ENCODE peak calls at places on chromosome 4, in ten cellular contexts. F, L, U, X, E, I, R, Y, K and O are unnamed samples.

GRCh38 chr4:98522603-98523395 is 135.6 kb downstream of the TSPAN5 start:
- DNase-seq in Y (no peak), E (peak; percentile 83), U (no peak), K (no peak), X (no peak), L (no peak), F (no peak), I (peak; percentile 75), R (no peak), O (no peak)

GRCh38 chr4:63717384-63717783 is 691.9 kb downstream of the TECRL start:
- DNase-seq in I (peak; percentile 9), L (peak; percentile 46), Y (no peak), R (no peak), U (no peak), K (no peak), E (peak; percentile 48), X (peak; percentile 3), F (no peak), O (no peak)

GRCh38 chr4:142369141-142369540 is 477.0 kb downstream of the INPP4B start:
- DNase-seq in I (peak; percentile 18), K (no peak), X (no peak), U (no peak), R (no peak), L (no peak), E (no peak), Y (no peak), F (no peak), O (no peak)

GRCh38 chr4:110621839-110622751 is 782 bp downstream of the PITX2 start:
- DNase-seq in R (no peak), X (no peak), L (peak; percentile 66), Y (peak; percentile 31), I (no peak), F (no peak), K (no peak), E (no peak), U (no peak), O (peak; percentile 29)

GRCh38 chr4:8665406-8666360 is 73.1 kb downstream of the CPZ start:
- DNase-seq in L (no peak), U (no peak), K (no peak), X (no peak), E (no peak), I (no peak), R (no peak), F (no peak), Y (no peak), O (no peak)

GRCh38 chr4:11805837-11806236 is 377.1 kb upstream of the HS3ST1 start:
- DNase-seq in E (peak; percentile 86), K (no peak), L (peak; percentile 46), X (no peak), F (peak; percentile 10), U (no peak), Y (no peak), R (no peak), I (peak; percentile 88), O (no peak)

GRCh38 chr4:113657834-113658233 is 103.7 kb downstream of the CAMK2D start:
- DNase-seq in K (no peak), I (no peak), U (no peak), F (no peak), X (no peak), L (no peak), Y (no peak), R (no peak), E (no peak), O (no peak)

GRCh38 chr4:125070869-125071268 is 243.9 kb upstream of the FAT4 start:
- DNase-seq in F (no peak), I (no peak), X (no peak), U (no peak), E (no peak), K (no peak), Y (peak; percentile 66), R (no peak), L (peak; percentile 6), O (no peak)

GRCh38 chr4:38131371-38132139 is 171.4 kb downstream of the PTTG2 start:
- DNase-seq in X (no peak), R (no peak), K (no peak), F (peak; percentile 35), I (peak; percentile 39), L (peak; percentile 80), E (peak; percentile 52), U (no peak), Y (peak; percentile 70), O (no peak)

GRCh38 chr4:10003666-10004065 is 17.6 kb downstream of the SLC2A9 start:
- DNase-seq in F (no peak), K (no peak), L (no peak), R (no peak), X (no peak), I (no peak), U (no peak), E (no peak), Y (no peak), O (no peak)

GRCh38 chr4:128818442-128818841 is 8.9 kb downstream of the JADE1 start:
- DNase-seq in R (no peak), L (no peak), X (no peak), U (no peak), K (no peak), E (no peak), Y (no peak), I (no peak), F (no peak), O (no peak)
- H3K4me3 ChIP-seq in R (no peak overlapping the region), L (peak overlapping the region; percentile 14), X (no peak overlapping the region), U (no peak overlapping the region), K (no peak overlapping the region), E (no peak overlapping the region), Y (no peak overlapping the region), I (no peak overlapping the region), F (no peak overlapping the region), O (no peak overlapping the region)

GRCh38 chr4:167233523-167234387 is 539 bp downstream of the SPOCK3 start:
- DNase-seq in F (no peak), U (no peak), Y (peak; percentile 54), E (peak; percentile 11), L (peak; percentile 41), R (no peak), I (peak; percentile 8), K (no peak), X (peak; percentile 51), O (peak; percentile 16)

GRCh38 chr4:167234388-167234881 is at the start of gene SPOCK3:
- DNase-seq in R (peak; percentile 44), K (peak; percentile 21), F (no peak), E (peak; percentile 48), L (peak; percentile 71), U (no peak), X (peak; percentile 61), Y (peak; percentile 78), I (peak; percentile 52), O (peak; percentile 32)

GRCh38 chr4:167238226-167238625 is 3.9 kb upstream of the SPOCK3 start:
- DNase-seq in K (no peak), F (no peak), Y (no peak), I (no peak), X (no peak), L (no peak), E (no peak), R (no peak), U (no peak), O (no peak)

GRCh38 chr4:167230744-167231143 is 3.5 kb downstream of the SPOCK3 start:
- DNase-seq in Y (no peak), X (no peak), L (no peak), K (no peak), I (no peak), E (no peak), F (no peak), R (no peak), U (no peak), O (no peak)

GRCh38 chr4:167232805-167233522 is 1.3 kb downstream of the SPOCK3 start:
- DNase-seq in I (no peak), Y (no peak), U (no peak), L (peak; percentile 40), F (no peak), E (no peak), K (no peak), R (no peak), X (no peak), O (no peak)
- H3K4me3 ChIP-seq in I (peak overlapping the region; percentile 80), Y (no peak overlapping the region), U (no peak overlapping the region), L (peak overlapping the region; percentile 76), F (no peak overlapping the region), E (no peak overlapping the region), K (no peak overlapping the region), R (peak overlapping the region; percentile 48), X (no peak overlapping the region), O (no peak overlapping the region)

GRCh38 chr4:137203601-137204000 is 328.7 kb downstream of the PCDH18 start:
- DNase-seq in X (no peak), Y (no peak), R (no peak), U (no peak), L (no peak), E (peak; percentile 24), I (peak; percentile 28), F (no peak), K (no peak), O (no peak)

GRCh38 chr4:137198791-137199190 is 333.5 kb downstream of the PCDH18 start:
- DNase-seq in L (no peak), K (no peak), Y (no peak), X (no peak), E (no peak), U (no peak), R (no peak), I (no peak), F (no peak), O (no peak)

DNA sequence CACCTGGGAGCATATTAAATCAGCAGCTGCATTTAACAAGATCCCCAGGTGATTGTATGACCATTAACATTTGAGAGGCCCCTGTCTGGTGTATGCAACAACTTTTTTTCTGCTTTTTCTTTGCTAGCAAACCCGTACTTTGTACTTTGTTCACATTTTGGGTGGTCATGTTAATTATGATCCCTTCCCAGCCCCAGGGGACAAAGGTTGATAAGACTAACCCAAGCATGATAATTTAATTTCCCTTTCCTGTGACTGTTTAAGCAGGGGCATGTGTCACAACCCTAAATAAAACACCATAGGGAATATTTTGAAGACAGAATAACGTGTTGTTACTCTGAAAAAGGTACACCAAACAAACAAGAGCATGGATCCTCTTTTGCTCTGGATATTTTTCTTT is 332.0 kb downstream of the PCDH18 start:
- DNase-seq in X (peak; percentile 13), E (no peak), F (no peak), Y (no peak), I (peak; percentile 2), U (no peak), L (no peak), R (no peak), K (no peak), O (no peak)
- H3K4me3 ChIP-seq in X (no peak overlapping the region), E (no peak overlapping the region), F (no peak overlapping the region), Y (no peak overlapping the region), I (no peak overlapping the region), U (no peak overlapping the region), L (no peak overlapping the region), R (no peak overlapping the region), K (no peak overlapping the region), O (no peak overlapping the region)

DNA sequence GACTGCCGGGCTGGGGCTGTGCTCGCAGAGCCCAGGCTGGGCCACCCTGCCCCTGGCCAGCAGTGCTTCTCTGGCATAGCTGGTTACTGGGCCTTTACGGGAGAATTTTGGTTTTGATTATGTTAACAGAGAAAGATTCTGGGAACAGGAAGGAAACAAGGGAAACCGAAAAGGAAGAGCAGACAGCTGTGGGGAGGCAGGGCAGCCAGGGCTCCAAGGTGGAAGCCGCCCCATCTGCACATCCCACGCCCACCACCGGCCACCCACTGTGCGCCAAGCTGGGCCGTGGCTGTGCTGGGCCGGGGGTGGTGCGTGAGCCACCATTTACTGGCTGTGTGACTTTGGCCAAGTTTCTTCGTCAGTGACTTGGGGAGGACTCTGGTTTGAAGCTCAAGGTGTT is 20.1 kb downstream of the SH3BP2 start:
- DNase-seq in X (no peak), R (no peak), L (no peak), I (no peak), E (no peak), U (no peak), F (no peak), K (no peak), Y (no peak), O (no peak)
- H3K4me3 ChIP-seq in X (no peak overlapping the region), R (peak overlapping the region; percentile 60), L (no peak overlapping the region), I (no peak overlapping the region), E (peak overlapping the region; percentile 39), U (no peak overlapping the region), F (no peak overlapping the region), K (peak overlapping the region; percentile 57), Y (no peak overlapping the region), O (peak overlapping the region; percentile 3)